ENCODE peak calls at places on chromosomes 7 and 10, in ten cellular contexts. H is heart right ventricle, G is lower lobe of right lung, U is AG09309, Z is endothelial cell, T is fibroblast of villous mesenchyme, K is dorsolateral prefrontal cortex, M is fibroblast of mammary gland, A is A549, O is sigmoid colon. N is an unnamed sample.

GRCh38 chr7:57868771-57869483 is 418.9 kb downstream of the ZNF716 start:
- DNase-seq in H (no peak), G (no peak), U (no peak), Z (no peak), T (no peak), K (no peak), M (no peak), A (no peak), O (no peak), N (no peak)

GRCh38 chr7:1596181-1597043 is 26.6 kb upstream of the PSMG3 start:
- DNase-seq in H (no peak), G (no peak), U (no peak), Z (no peak), T (no peak), K (no peak), M (no peak), A (no peak), O (no peak), N (no peak)

GRCh38 chr10:113438660-113439059 is 114.2 kb upstream of the HABP2 start:
- DNase-seq in H (no peak), G (no peak), U (peak), Z (no peak), T (no peak), K (no peak), M (peak), A (no peak), O (no peak), N (no peak)

GRCh38 chr10:28020993-28021982 is 22.4 kb upstream of the ODAD2 start:
- DNase-seq in H (no peak), G (no peak), U (peak), Z (no peak), T (no peak), K (no peak), M (peak), A (no peak), O (no peak), N (no peak)

GRCh38 chr7:30682131-30683083 is at the start of gene CRHR2:
- DNase-seq in H (peak), G (no peak), U (no peak), Z (peak), T (no peak), K (peak), M (no peak), A (no peak), O (no peak), N (peak)

GRCh38 chr10:18332048-18332447 is 191.8 kb downstream of the CACNB2 start:
- DNase-seq in H (no peak), G (no peak), U (no peak), Z (no peak), T (no peak), K (no peak), M (peak), A (peak), O (no peak), N (no peak)

GRCh38 chr7:105673367-105674188 is 92.3 kb upstream of the EFCAB10 start:
- DNase-seq in H (peak), G (peak), U (no peak), Z (no peak), T (no peak), K (no peak), M (no peak), A (no peak), O (peak), N (no peak)

GRCh38 chr10:80158598-80159127 is 26.1 kb downstream of the PLAC9 start:
- DNase-seq in H (peak), G (peak), U (peak), Z (no peak), T (peak), K (peak), M (peak), A (peak), O (peak), N (no peak)

GRCh38 chr7:84060760-84061261 is 133.8 kb downstream of the SEMA3A start:
- DNase-seq in H (no peak), G (no peak), U (no peak), Z (no peak), T (peak), K (no peak), M (peak), A (peak), O (no peak), N (no peak)

GRCh38 chr10:99235469-99235871 is at the start of gene HPSE2:
- DNase-seq in H (no peak), G (no peak), U (no peak), Z (peak), T (no peak), K (no peak), M (no peak), A (no peak), O (no peak), N (peak)

GRCh38 chr10:102452672-102453340 is 1.5 kb upstream of the C10orf95 start:
- DNase-seq in H (no peak), G (peak), U (no peak), Z (no peak), T (peak), K (peak), M (peak), A (peak), O (peak), N (no peak)

GRCh38 chr7:31893365-31893764 is 176.8 kb downstream of the PDE1C start:
- DNase-seq in H (no peak), G (no peak), U (no peak), Z (no peak), T (no peak), K (no peak), M (no peak), A (no peak), O (no peak), N (no peak)

GRCh38 chr10:1573981-1574380 is 163.3 kb downstream of the ADARB2 start:
- DNase-seq in H (no peak), G (no peak), U (no peak), Z (no peak), T (no peak), K (peak), M (no peak), A (no peak), O (peak), N (no peak)

GRCh38 chr7:137998250-137998649 is 3.6 kb downstream of the CREB3L2 start:
- DNase-seq in H (no peak), G (no peak), U (no peak), Z (no peak), T (peak), K (no peak), M (no peak), A (no peak), O (no peak), N (no peak)

DNA sequence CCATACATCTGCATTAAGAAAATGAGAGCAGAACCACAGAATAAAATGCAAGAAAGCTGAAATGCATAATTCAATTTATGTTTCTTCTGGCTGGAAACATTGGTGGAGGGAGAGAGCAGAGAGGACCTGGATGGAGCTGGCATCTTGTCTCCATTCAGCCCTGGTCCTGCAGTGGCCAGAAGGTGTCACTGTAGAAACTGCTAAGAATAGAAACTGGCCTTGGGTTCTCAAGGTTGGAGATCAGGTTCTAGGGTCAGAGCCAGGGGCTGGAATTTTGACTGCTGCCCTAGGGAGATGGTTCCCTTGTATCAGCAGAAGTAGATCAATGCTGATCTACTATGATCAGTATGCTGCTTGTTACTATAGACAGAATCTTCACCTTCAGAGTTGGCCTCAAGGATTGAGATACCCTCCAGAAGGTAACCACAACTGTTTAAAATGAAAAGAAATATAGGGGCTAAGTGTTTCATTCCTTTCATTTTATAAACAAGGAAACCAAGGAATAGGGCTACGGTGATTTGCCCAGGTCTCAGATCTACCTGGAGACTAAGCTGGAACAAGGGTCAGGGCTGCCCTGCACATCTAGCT is 13.1 kb downstream of the TAS2R41 start:
- DNase-seq in H (no peak), G (no peak), U (no peak), Z (peak), T (peak), K (no peak), M (peak), A (peak), O (no peak), N (no peak)
- TF ChIP-seq CTCF in H (peak), G (peak), U (peak), Z (no peak), T (peak), K (no peak), M (peak), A (peak), O (no peak), N (peak)

GRCh38 chr7:154794147-154794780 is 208.7 kb downstream of the PAXIP1 start:
- DNase-seq in H (no peak), G (no peak), U (no peak), Z (peak), T (no peak), K (no peak), M (no peak), A (no peak), O (no peak), N (peak)
- TF ChIP-seq CTCF in H (peak), G (peak), U (no peak), Z (peak), T (no peak), K (peak), M (no peak), A (no peak), O (peak), N (peak)

GRCh38 chr7:130141161-130141857 is 63.9 kb downstream of the TMEM209 start:
- DNase-seq in H (peak), G (peak), U (no peak), Z (peak), T (peak), K (peak), M (peak), A (no peak), O (peak), N (peak)
- TF ChIP-seq CTCF in H (no peak), G (no peak), U (no peak), Z (no peak), T (peak), K (no peak), M (no peak), A (no peak), O (no peak), N (no peak)

DNA sequence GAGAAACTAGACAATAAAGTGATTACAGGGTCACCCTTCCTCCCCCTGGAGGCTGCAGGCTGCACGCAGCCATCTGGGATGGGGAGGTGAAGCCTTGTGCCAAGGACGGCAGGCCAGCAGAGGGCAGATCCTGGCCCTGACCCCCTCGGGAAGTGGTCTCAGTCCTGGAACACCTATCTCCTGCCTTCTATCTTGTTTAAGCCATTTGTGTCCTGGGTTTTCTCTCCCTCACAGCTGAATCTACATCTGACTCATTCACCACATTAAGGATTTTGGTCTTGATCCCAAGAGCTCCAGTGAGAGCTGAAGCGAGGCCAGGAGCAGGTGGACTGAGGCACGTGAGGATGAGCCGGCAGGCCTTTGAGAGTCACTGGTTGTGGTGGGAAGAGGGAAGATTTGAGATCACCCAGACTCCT is 16.4 kb upstream of the PARP12 start:
- DNase-seq in H (no peak), G (no peak), U (no peak), Z (peak), T (peak), K (peak), M (peak), A (peak), O (no peak), N (peak)
- TF ChIP-seq CTCF in H (no peak), G (peak), U (peak), Z (peak), T (peak), K (no peak), M (peak), A (peak), O (no peak), N (peak)

GRCh38 chr10:43353495-43354324 is 17.7 kb upstream of the FXYD4 start:
- DNase-seq in H (no peak), G (no peak), U (peak), Z (no peak), T (no peak), K (no peak), M (no peak), A (peak), O (no peak), N (no peak)

GRCh38 chr10:43354879-43355380 is 16.5 kb upstream of the FXYD4 start:
- DNase-seq in H (no peak), G (no peak), U (no peak), Z (no peak), T (no peak), K (no peak), M (no peak), A (no peak), O (no peak), N (no peak)

GRCh38 chr10:43352951-43353350 is 18.5 kb upstream of the FXYD4 start:
- DNase-seq in H (no peak), G (no peak), U (no peak), Z (no peak), T (no peak), K (no peak), M (no peak), A (no peak), O (no peak), N (no peak)

GRCh38 chr10:43354325-43354635 is 17.2 kb upstream of the FXYD4 start:
- DNase-seq in H (no peak), G (no peak), U (no peak), Z (no peak), T (no peak), K (no peak), M (no peak), A (no peak), O (no peak), N (no peak)

DNA sequence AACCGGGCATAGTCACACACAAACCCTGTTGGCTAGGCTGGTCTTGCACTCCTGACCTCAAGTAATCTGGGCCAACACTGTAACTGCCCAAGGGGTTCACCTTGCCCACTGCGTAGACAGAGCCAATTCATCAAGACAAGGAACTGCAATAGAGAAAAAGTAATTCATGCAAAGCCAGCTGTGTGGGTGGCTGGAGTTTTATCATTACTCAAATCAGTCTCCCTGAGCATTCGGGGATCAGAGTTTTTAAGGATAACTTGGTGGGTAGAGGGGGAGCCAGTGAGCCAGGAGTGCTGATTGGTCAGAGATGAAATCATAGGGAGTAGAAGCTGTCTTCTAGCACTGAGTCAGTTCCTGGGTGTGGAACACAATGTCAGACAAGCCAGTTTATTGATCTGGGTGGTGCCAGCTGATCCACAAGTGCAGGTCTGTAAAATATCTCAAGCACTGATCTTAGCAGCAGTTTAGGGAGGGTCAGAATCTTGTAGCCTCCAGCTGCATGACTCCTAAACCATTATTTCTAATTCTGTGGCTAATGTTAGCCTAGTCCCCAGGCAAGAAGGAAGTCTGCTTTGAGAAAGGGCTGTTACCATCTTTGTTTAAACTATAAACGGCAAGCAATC is 15.6 kb upstream of the FXYD4 start:
- DNase-seq in H (no peak), G (no peak), U (peak), Z (no peak), T (peak), K (no peak), M (peak), A (peak), O (no peak), N (no peak)
- TF ChIP-seq CTCF in H (no peak), G (no peak), U (no peak), Z (no peak), T (no peak), K (no peak), M (no peak), A (no peak), O (no peak), N (no peak)

GRCh38 chr10:14889318-14889717 is 10.7 kb downstream of the SUV39H2 start:
- DNase-seq in H (no peak), G (no peak), U (no peak), Z (no peak), T (peak), K (no peak), M (peak), A (peak), O (no peak), N (no peak)
- TF ChIP-seq CTCF in H (no peak), G (no peak), U (peak), Z (peak), T (peak), K (no peak), M (peak), A (no peak), O (no peak), N (peak)